ENCODE peak calls at places on chromosome 5, in six cellular contexts. One of them, this sample, is unnamed.
A peak's percentile ranks its signal among the peaks of the same experiment; 100 is the strongest.

GRCh38 chr5:93830893-93831292 is 89.5 kb upstream of the POU5F2 start:
- DNase-seq in HepG2: no peak
- DNase-seq in A549: no peak
- DNase-seq in GM12878: no peak
- DNase-seq in endothelial cell of umbilical vein: no peak
- DNase-seq in K562: no peak
- DNase-seq in this sample: no peak

GRCh38 chr5:17222679-17223078 is 5.2 kb downstream of the BASP1 start:
- DNase-seq in HepG2: no peak
- DNase-seq in A549: no peak
- DNase-seq in GM12878: no peak
- DNase-seq in endothelial cell of umbilical vein: no peak
- DNase-seq in K562: no peak
- DNase-seq in this sample: no peak

GRCh38 chr5:100430268-100430900 is 104.8 kb upstream of the FAM174A start:
- DNase-seq in HepG2: peak; percentile 26
- DNase-seq in A549: peak; percentile 5
- DNase-seq in GM12878: peak; percentile 15
- DNase-seq in endothelial cell of umbilical vein: peak; percentile 54
- DNase-seq in K562: peak; percentile 9
- DNase-seq in this sample: peak; percentile 61

GRCh38 chr5:95871407-95871806 is 48.9 kb upstream of the GLRX start:
- DNase-seq in HepG2: no peak
- DNase-seq in A549: no peak
- DNase-seq in GM12878: no peak
- DNase-seq in endothelial cell of umbilical vein: no peak
- DNase-seq in K562: no peak
- DNase-seq in this sample: no peak

GRCh38 chr5:72723584-72723983 is 92.9 kb upstream of the TNPO1 start:
- DNase-seq in HepG2: no peak
- DNase-seq in A549: no peak
- DNase-seq in GM12878: no peak
- DNase-seq in endothelial cell of umbilical vein: no peak
- DNase-seq in K562: no peak
- DNase-seq in this sample: no peak

GRCh38 chr5:143887901-143888648 is 76.1 kb downstream of the HMHB1 start:
- DNase-seq in HepG2: no peak
- DNase-seq in A549: no peak
- DNase-seq in GM12878: no peak
- DNase-seq in endothelial cell of umbilical vein: peak; percentile 29
- DNase-seq in K562: no peak
- DNase-seq in this sample: no peak

GRCh38 chr5:135831439-135832262 is 2.8 kb upstream of the SLC25A48 start:
- DNase-seq in HepG2: no peak
- DNase-seq in A549: no peak
- DNase-seq in GM12878: no peak
- DNase-seq in endothelial cell of umbilical vein: no peak
- DNase-seq in K562: no peak
- DNase-seq in this sample: no peak

GRCh38 chr5:135386886-135387628 is 12.0 kb downstream of the MACROH2A1 start:
- DNase-seq in HepG2: peak; percentile 13
- DNase-seq in A549: peak; percentile 69
- DNase-seq in GM12878: no peak
- DNase-seq in endothelial cell of umbilical vein: peak; percentile 55
- DNase-seq in K562: peak; percentile 83
- DNase-seq in this sample: no peak

GRCh38 chr5:127757576-127757975 is 54.4 kb downstream of the CCDC192 start:
- DNase-seq in HepG2: no peak
- DNase-seq in A549: peak; percentile 59
- DNase-seq in GM12878: peak; percentile 16
- DNase-seq in endothelial cell of umbilical vein: peak; percentile 83
- DNase-seq in K562: peak; percentile 21
- DNase-seq in this sample: peak; percentile 55

GRCh38 chr5:40401965-40402364 is 277.8 kb upstream of the PTGER4 start:
- DNase-seq in HepG2: no peak
- DNase-seq in A549: no peak
- DNase-seq in GM12878: no peak
- DNase-seq in endothelial cell of umbilical vein: no peak
- DNase-seq in K562: no peak
- DNase-seq in this sample: peak; percentile 72
- TF ChIP-seq MYC in HepG2: no peak
- TF ChIP-seq MYC in A549: no peak
- TF ChIP-seq MYC in GM12878: no peak
- TF ChIP-seq MYC in endothelial cell of umbilical vein: no peak
- TF ChIP-seq MYC in K562: no peak
- TF ChIP-seq MYC in this sample: no peak

DNA sequence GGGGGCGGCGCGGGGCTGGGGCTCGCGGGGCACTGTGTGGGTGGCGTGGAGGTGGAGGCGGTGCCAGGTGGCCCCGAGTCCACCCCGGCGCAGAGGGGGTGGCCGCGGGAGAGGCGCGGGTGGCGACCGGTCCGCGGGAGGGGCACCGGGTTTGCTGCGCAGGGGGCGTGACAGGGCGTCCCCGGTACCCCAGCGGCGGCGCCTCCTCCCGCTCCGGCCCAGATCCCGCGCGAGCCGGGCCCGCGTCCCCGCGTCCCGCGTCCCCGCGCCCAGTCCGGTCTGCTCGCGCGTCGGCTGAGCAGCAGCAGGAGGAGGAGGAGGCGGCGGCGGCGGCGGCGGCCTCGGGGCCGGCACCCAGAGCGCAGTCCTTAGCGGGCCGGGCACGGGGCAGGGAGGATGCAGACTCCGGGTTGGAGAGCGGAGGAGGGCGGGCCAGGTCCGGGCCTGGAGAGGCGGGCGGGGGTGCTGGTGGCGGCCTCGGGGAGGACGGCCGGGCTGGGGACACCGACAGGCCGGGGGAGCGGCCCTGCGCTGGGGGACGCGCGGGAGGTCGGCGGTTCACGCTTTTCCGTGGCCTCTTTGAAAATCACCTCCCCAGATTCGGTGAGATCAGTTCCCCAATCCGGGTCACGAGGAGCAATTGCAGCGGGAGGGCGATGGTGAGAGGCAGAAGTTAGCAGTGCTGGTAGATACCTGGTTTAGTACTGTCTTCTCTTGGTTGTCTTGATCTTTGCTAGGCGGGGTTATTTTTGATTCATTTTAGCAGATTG is 1.6 kb downstream of the TRIO start:
- DNase-seq in HepG2: no peak
- DNase-seq in A549: peak; percentile 81
- DNase-seq in GM12878: peak; percentile 76
- DNase-seq in endothelial cell of umbilical vein: peak; percentile 73
- DNase-seq in K562: peak; percentile 29
- DNase-seq in this sample: peak; percentile 67
- TF ChIP-seq POLR2A in HepG2: no peak
- TF ChIP-seq POLR2A in A549: no peak
- TF ChIP-seq POLR2A in GM12878: peak; percentile 66
- TF ChIP-seq POLR2A in endothelial cell of umbilical vein: peak; percentile 4
- TF ChIP-seq POLR2A in K562: no peak
- TF ChIP-seq POLR2A in this sample: no peak

DNA sequence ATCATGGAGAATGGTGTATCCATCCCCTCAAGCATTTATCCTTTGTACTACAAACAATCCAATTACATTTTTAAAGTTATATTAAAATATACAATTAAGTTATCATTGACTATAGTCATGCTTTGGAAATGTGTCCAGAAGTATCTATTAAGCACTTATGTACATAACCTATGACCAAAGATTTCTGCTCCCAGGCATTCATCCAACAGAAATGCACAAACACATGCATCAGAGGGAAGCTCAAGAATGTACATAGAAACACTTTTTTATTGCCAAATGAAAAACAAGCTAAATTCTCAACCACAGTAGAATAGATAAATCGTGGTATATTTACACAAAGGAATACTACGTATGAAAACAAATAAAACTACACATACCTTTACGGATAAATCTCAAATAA is 700.5 kb upstream of the ZNF608 start:
- DNase-seq in HepG2: no peak
- DNase-seq in A549: no peak
- DNase-seq in GM12878: no peak
- DNase-seq in endothelial cell of umbilical vein: peak; percentile 21
- DNase-seq in K562: no peak
- DNase-seq in this sample: no peak
- TF ChIP-seq MYC in HepG2: no peak
- TF ChIP-seq MYC in A549: no peak
- TF ChIP-seq MYC in GM12878: no peak
- TF ChIP-seq MYC in endothelial cell of umbilical vein: no peak
- TF ChIP-seq MYC in K562: no peak
- TF ChIP-seq MYC in this sample: no peak

GRCh38 chr5:116084891-116085715 is at the start of gene COMMD10:
- DNase-seq in HepG2: peak; percentile 78
- DNase-seq in A549: peak; percentile 72
- DNase-seq in GM12878: peak; percentile 56
- DNase-seq in endothelial cell of umbilical vein: peak; percentile 77
- DNase-seq in K562: peak; percentile 79
- DNase-seq in this sample: peak; percentile 89
- TF ChIP-seq POLR2A in HepG2: peak; percentile 90
- TF ChIP-seq POLR2A in A549: peak; percentile 75
- TF ChIP-seq POLR2A in GM12878: peak; percentile 96
- TF ChIP-seq POLR2A in endothelial cell of umbilical vein: peak; percentile 74
- TF ChIP-seq POLR2A in K562: peak; percentile 91
- TF ChIP-seq POLR2A in this sample: peak; percentile 72

DNA sequence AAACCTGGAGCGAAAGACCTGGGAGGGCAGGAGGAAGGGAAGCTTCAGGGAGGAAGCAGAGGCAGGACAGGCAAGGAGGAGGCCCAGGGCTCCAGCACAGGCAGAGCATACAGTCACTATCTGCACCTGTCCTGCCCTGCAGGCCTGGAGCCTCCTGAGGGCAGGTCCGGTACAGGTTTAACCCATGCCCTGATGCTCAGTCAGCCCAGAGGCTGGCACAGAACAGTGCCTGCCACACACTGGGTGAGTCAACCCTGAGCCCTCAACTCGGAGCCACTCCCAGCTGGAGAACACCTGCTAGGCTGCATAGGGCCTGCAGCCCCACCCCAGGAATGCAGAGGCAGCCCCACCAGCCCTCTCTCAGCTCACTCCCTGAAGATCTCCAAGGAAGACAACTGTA is 161.5 kb upstream of the PHYKPL start:
- DNase-seq in HepG2: no peak
- DNase-seq in A549: no peak
- DNase-seq in GM12878: no peak
- DNase-seq in endothelial cell of umbilical vein: no peak
- DNase-seq in K562: no peak
- DNase-seq in this sample: no peak
- TF ChIP-seq MYC in HepG2: no peak
- TF ChIP-seq MYC in A549: no peak
- TF ChIP-seq MYC in GM12878: no peak
- TF ChIP-seq MYC in endothelial cell of umbilical vein: no peak
- TF ChIP-seq MYC in K562: no peak
- TF ChIP-seq MYC in this sample: no peak

GRCh38 chr5:10635257-10635860 is 71.5 kb downstream of the ANKRD33B start:
- DNase-seq in HepG2: no peak
- DNase-seq in A549: no peak
- DNase-seq in GM12878: peak; percentile 94
- DNase-seq in endothelial cell of umbilical vein: peak; percentile 64
- DNase-seq in K562: no peak
- DNase-seq in this sample: peak; percentile 94
- TF ChIP-seq POLR2A in HepG2: no peak
- TF ChIP-seq POLR2A in A549: no peak
- TF ChIP-seq POLR2A in GM12878: peak; percentile 39
- TF ChIP-seq POLR2A in endothelial cell of umbilical vein: no peak
- TF ChIP-seq POLR2A in K562: no peak
- TF ChIP-seq POLR2A in this sample: no peak

GRCh38 chr5:139418804-139419203 is 14.9 kb upstream of the SPATA24 start:
- DNase-seq in HepG2: no peak
- DNase-seq in A549: no peak
- DNase-seq in GM12878: no peak
- DNase-seq in endothelial cell of umbilical vein: no peak
- DNase-seq in K562: no peak
- DNase-seq in this sample: no peak

GRCh38 chr5:139419226-139419625 is 15.3 kb upstream of the SPATA24 start:
- DNase-seq in HepG2: no peak
- DNase-seq in A549: no peak
- DNase-seq in GM12878: no peak
- DNase-seq in endothelial cell of umbilical vein: no peak
- DNase-seq in K562: no peak
- DNase-seq in this sample: no peak

GRCh38 chr5:139425497-139425896 is 13.8 kb downstream of the DNAJC18 start:
- DNase-seq in HepG2: no peak
- DNase-seq in A549: no peak
- DNase-seq in GM12878: no peak
- DNase-seq in endothelial cell of umbilical vein: no peak
- DNase-seq in K562: no peak
- DNase-seq in this sample: no peak

GRCh38 chr5:139419793-139420192 is 15.9 kb upstream of the SPATA24 start:
- DNase-seq in HepG2: no peak
- DNase-seq in A549: no peak
- DNase-seq in GM12878: no peak
- DNase-seq in endothelial cell of umbilical vein: peak; percentile 61
- DNase-seq in K562: no peak
- DNase-seq in this sample: no peak

DNA sequence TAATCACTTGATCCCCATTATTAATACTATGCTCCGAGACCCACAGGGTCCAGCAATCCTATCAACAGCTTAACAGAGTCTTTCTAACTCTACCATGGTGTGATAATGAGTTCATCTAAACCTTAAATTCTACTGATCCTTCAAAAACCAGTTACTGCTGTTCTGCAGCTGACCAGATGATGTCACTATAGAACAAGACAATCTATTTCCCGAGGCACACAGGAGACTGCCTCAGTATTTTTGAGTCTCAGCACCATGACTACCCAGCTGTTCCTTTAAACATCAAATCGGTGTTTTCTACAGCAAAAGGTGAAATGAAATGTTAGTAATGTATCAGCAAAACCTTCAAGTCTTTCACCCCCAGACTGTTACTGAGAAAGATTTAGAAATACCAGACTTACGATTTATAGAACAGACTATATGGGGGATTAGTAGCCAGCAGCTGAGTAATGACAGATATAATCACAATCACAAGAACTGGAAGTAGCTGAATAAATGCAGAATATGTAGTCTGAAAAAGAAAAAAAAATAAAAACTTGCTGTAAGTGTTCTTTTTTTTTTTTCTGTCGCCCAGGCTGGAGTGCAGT is 16.9 kb downstream of the DNAJC18 start:
- DNase-seq in HepG2: peak; percentile 66
- DNase-seq in A549: peak; percentile 85
- DNase-seq in GM12878: no peak
- DNase-seq in endothelial cell of umbilical vein: peak; percentile 79
- DNase-seq in K562: peak; percentile 78
- DNase-seq in this sample: peak; percentile 77
- TF ChIP-seq MYC in HepG2: no peak
- TF ChIP-seq MYC in A549: no peak
- TF ChIP-seq MYC in GM12878: no peak
- TF ChIP-seq MYC in endothelial cell of umbilical vein: no peak
- TF ChIP-seq MYC in K562: peak; percentile 16
- TF ChIP-seq MYC in this sample: no peak